ENCODE peak calls at places on chromosomes 13 and 19, in six cellular contexts. L is AG08396; D is left cardiac atrium; U is stimulated activated CD4-positive, alpha-beta T cell treated with anti-CD3 and anti-CD28 coated beads, Interleukin-12 subunit alpha, Interleukin-12 subunit beta, amount 100 ng/mL, for 24 hours; T is tibial artery; C is stimulated activated CD8-positive, alpha-beta memory T cell treated with anti-CD3 and anti-CD28 coated beads, Interleukin-4, amount 100 ng/mL, for 48 hours. B is an unnamed sample.

GRCh38 chr19:47197141-47197540 is 33.9 kb downstream of the BBC3 start:
- DNase-seq in D (no peak), T (no peak), U (no peak), C (no peak), L (no peak), B (no peak)

GRCh38 chr13:66567899-66568612 is 662.1 kb downstream of the PCDH9 start:
- DNase-seq in L (no peak), T (no peak), D (no peak), C (no peak), U (no peak), B (no peak)

GRCh38 chr19:30590596-30591229 is 218.5 kb downstream of the ZNF536 start:
- DNase-seq in C (no peak), L (no peak), D (no peak), U (no peak), T (no peak), B (no peak)

GRCh38 chr13:79772811-79773210 is 291.9 kb downstream of the NDFIP2 start:
- DNase-seq in L (no peak), U (no peak), T (no peak), D (no peak), C (no peak), B (no peak)

GRCh38 chr13:32121316-32121715 is 89.7 kb downstream of the FRY start:
- DNase-seq in D (no peak), C (no peak), U (no peak), L (no peak), T (no peak), B (no peak)

GRCh38 chr13:57874530-57874929 is 243.0 kb downstream of the PCDH17 start:
- DNase-seq in T (no peak), U (no peak), C (no peak), D (peak), L (no peak), B (no peak)

GRCh38 chr13:30119476-30119875 is 187.9 kb downstream of the KATNAL1 start:
- DNase-seq in C (no peak), T (no peak), D (no peak), U (no peak), L (peak), B (no peak)

GRCh38 chr13:103640617-103641016 is 574.4 kb upstream of the SLC10A2 start:
- DNase-seq in D (no peak), U (no peak), L (no peak), C (no peak), T (no peak), B (no peak)

GRCh38 chr13:23460921-23461320 is 27.4 kb upstream of the SACS start:
- DNase-seq in U (no peak), C (no peak), T (no peak), D (no peak), L (no peak), B (no peak)

GRCh38 chr13:101626925-101627555 is 174.6 kb downstream of the ITGBL1 start:
- DNase-seq in D (no peak), U (no peak), T (no peak), C (peak), L (no peak), B (peak)

GRCh38 chr19:3857449-3858003 is 11.3 kb downstream of the ZFR2 start:
- DNase-seq in C (no peak), T (no peak), D (no peak), L (no peak), U (no peak), B (no peak)

GRCh38 chr13:113996081-113996911 is 22.4 kb upstream of the C13orf46 start:
- DNase-seq in L (no peak), D (peak), U (no peak), T (no peak), C (no peak), B (no peak)

GRCh38 chr19:33703821-33704220 is 82.1 kb downstream of the CHST8 start:
- DNase-seq in C (no peak), U (no peak), D (peak), T (no peak), L (no peak), B (no peak)

GRCh38 chr13:111954681-111955411 is 112.1 kb upstream of the SOX1 start:
- DNase-seq in D (no peak), T (no peak), U (no peak), C (no peak), L (no peak), B (peak)

GRCh38 chr13:31012285-31013024 is 80.0 kb downstream of the TEX26 start:
- DNase-seq in U (no peak), D (no peak), L (peak), T (no peak), C (no peak), B (no peak)

GRCh38 chr19:18675779-18676178 is 7.7 kb upstream of the CRTC1 start:
- DNase-seq in D (no peak), L (no peak), T (no peak), C (peak), U (no peak), B (no peak)

GRCh38 chr13:46552302-46552680 is 679 bp upstream of the LRCH1 start:
- DNase-seq in U (no peak), C (peak), D (peak), T (peak), L (no peak), B (no peak)

GRCh38 chr19:54916822-54917221 is 10.9 kb downstream of the NCR1 start:
- DNase-seq in L (no peak), U (no peak), D (no peak), C (no peak), T (no peak), B (peak)

GRCh38 chr13:23701646-23702045 is 131.4 kb downstream of the TNFRSF19 start:
- DNase-seq in U (no peak), T (peak), C (no peak), L (peak), D (peak), B (no peak)

GRCh38 chr19:799076-799881 is 2.0 kb downstream of the PTBP1 start:
- DNase-seq in T (no peak), C (no peak), U (no peak), D (peak), L (peak), B (no peak)

GRCh38 chr19:43430142-43430710 is 15.5 kb downstream of the TEX101 start:
- DNase-seq in C (no peak), T (no peak), L (no peak), D (no peak), U (no peak), B (no peak)

GRCh38 chr13:36820222-36820621 is 1.2 kb downstream of the RFXAP start:
- DNase-seq in U (no peak), L (no peak), T (no peak), C (no peak), D (no peak), B (no peak)

GRCh38 chr13:98133949-98134348 is 8.9 kb upstream of the FARP1 start:
- DNase-seq in C (no peak), U (no peak), L (no peak), T (no peak), D (no peak), B (no peak)

GRCh38 chr13:63307239-63307638 is 1891.6 kb upstream of the PCDH20 start:
- DNase-seq in U (no peak), L (no peak), D (no peak), C (no peak), T (no peak), B (no peak)

GRCh38 chr13:110506859-110507566 is 54.5 kb downstream of the RAB20 start:
- DNase-seq in T (peak), D (peak), L (peak), C (no peak), U (no peak), B (no peak)

GRCh38 chr13:25902946-25903345 is 148.9 kb downstream of the SHISA2 start:
- DNase-seq in U (no peak), D (no peak), L (no peak), T (no peak), C (no peak), B (no peak)

B was measured in NK-92 treated with Interleukin-12 subunit alpha and Interleukin-12 subunit beta, amount 100 ng/mL, for 24 hours.